ENCODE peak calls at places on chromosomes 5 and 9, in seven cellular contexts. S is hepatocyte, N is neural progenitor cell, C is PC-3, G is GM23248, T is HCT116, Z is GM23338. D is an unnamed sample.

GRCh38 chr9:95422650-95423049 is 94.1 kb downstream of the PTCH1 start:
- DNase-seq in G (peak; percentile 4), S (no peak), C (no peak), N (no peak), Z (no peak), T (no peak), D (no peak)

GRCh38 chr5:32283539-32284377 is 29.0 kb downstream of the MTMR12 start:
- DNase-seq in Z (no peak), C (peak; percentile 28), G (peak; percentile 85), T (no peak), N (no peak), S (no peak), D (peak; percentile 29)

GRCh38 chr9:125422853-125423252 is 161.2 kb downstream of the GAPVD1 start:
- DNase-seq in N (no peak), T (no peak), G (no peak), Z (no peak), S (no peak), C (no peak), D (no peak)

GRCh38 chr5:67165524-67166459 is 30.8 kb downstream of the CD180 start:
- DNase-seq in N (peak; percentile 91), T (peak; percentile 73), S (peak; percentile 84), G (peak; percentile 92), Z (peak; percentile 94), C (peak; percentile 63), D (peak; percentile 82)

GRCh38 chr5:12174734-12175133 is 270.5 kb upstream of the CTNND2 start:
- DNase-seq in Z (peak; percentile 6), C (no peak), N (no peak), G (no peak), S (no peak), T (no peak), D (no peak)

GRCh38 chr9:81031422-81032029 is 657.8 kb downstream of the TLE1 start:
- DNase-seq in C (no peak), Z (peak; percentile 2), N (no peak), G (no peak), S (peak; percentile 8), T (no peak), D (no peak)

GRCh38 chr5:39411051-39411450 is 13.7 kb downstream of the DAB2 start:
- DNase-seq in G (peak; percentile 75), C (peak; percentile 85), Z (no peak), T (no peak), S (no peak), N (no peak), D (no peak)

GRCh38 chr5:76475936-76476335 is 72.9 kb downstream of the IQGAP2 start:
- DNase-seq in N (no peak), S (peak; percentile 39), Z (no peak), G (no peak), T (no peak), C (no peak), D (no peak)

GRCh38 chr9:87888501-87888900 is 5.8 kb downstream of the SPATA31E1 start:
- DNase-seq in N (no peak), Z (no peak), T (no peak), C (no peak), S (no peak), G (no peak), D (no peak)

GRCh38 chr5:137453476-137454080 is 45.5 kb downstream of the SPOCK1 start:
- DNase-seq in S (peak; percentile 78), Z (peak; percentile 89), G (peak; percentile 73), T (peak; percentile 12), C (peak; percentile 59), N (peak; percentile 88), D (peak; percentile 78)

GRCh38 chr9:82332774-82333152 is 344.2 kb downstream of the SPATA31D1 start:
- DNase-seq in G (peak; percentile 12), N (no peak), Z (no peak), T (no peak), S (no peak), C (peak; percentile 46), D (no peak)

GRCh38 chr9:116055536-116055935 is 98.1 kb upstream of the PAPPA start:
- DNase-seq in S (no peak), Z (no peak), N (no peak), C (no peak), T (no peak), G (peak; percentile 16), D (no peak)

GRCh38 chr9:36136894-36137391 is 410 bp downstream of the GLIPR2 start:
- DNase-seq in T (no peak), Z (peak; percentile 47), G (peak; percentile 47), N (peak; percentile 51), C (no peak), S (peak; percentile 29), D (no peak)
- TF ChIP-seq EZH2 in T (no peak), Z (peak; percentile 40), G (no peak), N (no peak), C (no peak), S (no peak), D (no peak)

DNA sequence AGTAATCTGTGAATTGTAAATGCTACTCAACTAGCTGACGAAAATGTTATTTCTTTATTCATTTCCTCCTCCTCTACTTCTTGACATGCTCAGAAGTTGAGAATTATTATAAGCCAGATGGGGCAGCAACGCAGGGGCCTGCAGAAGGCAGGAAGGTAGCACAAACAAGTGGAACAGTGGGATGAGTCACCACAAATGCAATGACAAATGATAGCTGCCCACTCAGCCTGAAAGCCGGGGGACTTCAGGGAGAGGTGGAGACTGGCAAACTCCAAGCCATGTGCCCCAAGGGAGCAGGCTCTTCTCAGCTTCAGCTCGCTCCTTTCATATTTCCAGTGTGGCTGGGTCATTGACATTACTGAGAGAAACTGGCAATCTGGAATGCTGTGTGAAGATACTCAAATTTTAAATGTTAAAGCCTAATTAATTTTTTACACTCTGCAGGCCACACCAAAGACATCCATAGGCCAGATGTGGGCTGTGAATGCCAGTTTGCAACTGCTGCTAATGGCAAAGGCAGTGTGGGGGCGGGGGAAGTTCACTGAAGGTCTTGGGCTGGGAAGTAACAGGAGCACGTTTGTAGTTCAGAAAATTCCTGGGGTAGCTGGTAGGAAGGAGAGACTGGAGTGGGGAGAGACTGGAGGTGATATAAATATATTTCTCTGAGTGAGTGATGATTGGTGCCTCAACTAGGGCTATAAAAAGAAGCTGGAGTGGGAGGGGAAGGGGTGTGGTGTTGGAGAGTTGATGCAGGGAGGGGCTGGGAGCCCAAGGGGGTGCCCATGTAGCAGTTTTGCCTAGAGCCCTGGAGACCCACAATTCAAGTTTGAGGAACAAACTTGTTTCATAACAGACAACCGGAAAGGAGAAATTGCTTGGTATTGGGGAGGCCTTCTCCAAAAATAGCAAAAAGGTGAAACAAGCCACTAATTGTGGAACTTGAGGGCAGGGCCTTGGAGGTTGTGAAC is 20.8 kb upstream of the ADRB2 start:
- DNase-seq in Z (peak; percentile 22), C (peak; percentile 78), G (peak; percentile 55), T (no peak), S (no peak), N (no peak), D (no peak)
- TF ChIP-seq EZH2phosphoT487 in Z (no peak), C (no peak), G (no peak), T (no peak), S (no peak), N (no peak), D (no peak)

GRCh38 chr9:35790385-35791291 is 753 bp upstream of the NPR2 start:
- DNase-seq in N (peak; percentile 87), S (peak; percentile 90), T (no peak), C (peak; percentile 77), G (peak; percentile 91), Z (peak; percentile 90), D (peak; percentile 66)
- TF ChIP-seq EZH2 in N (no peak), S (no peak), T (no peak), C (no peak), G (no peak), Z (no peak), D (no peak)

DNA sequence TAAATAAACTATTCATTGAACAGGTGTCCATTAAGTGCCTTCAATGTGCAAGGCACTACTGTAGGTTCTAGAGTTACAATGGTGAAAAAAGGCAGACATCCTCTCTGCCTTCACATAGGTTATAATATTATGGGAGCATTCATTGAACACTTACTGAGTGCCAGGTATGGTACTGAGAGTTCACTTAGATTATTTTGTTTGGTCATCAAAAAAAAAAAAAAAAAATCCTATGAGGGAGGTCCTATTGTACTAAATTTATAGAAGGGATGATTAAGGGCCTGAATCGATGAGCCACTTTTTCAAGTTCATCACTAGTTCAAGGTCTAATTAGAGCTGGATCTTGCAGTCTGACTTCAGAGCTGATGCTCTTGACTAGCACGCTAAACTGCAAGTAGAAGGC is 22.8 kb upstream of the PANK3 start:
- DNase-seq in Z (no peak), S (no peak), N (no peak), G (no peak), T (no peak), C (no peak), D (no peak)
- TF ChIP-seq EZH2phosphoT487 in Z (no peak), S (no peak), N (no peak), G (no peak), T (no peak), C (no peak), D (no peak)

GRCh38 chr9:126625329-126626116 is 11.8 kb downstream of the LMX1B start:
- DNase-seq in N (peak; percentile 88), Z (peak; percentile 57), S (no peak), C (no peak), G (no peak), T (no peak), D (no peak)

GRCh38 chr9:126623667-126624452 is 10.1 kb downstream of the LMX1B start:
- DNase-seq in S (no peak), T (no peak), Z (peak; percentile 73), N (peak; percentile 74), C (no peak), G (no peak), D (no peak)

GRCh38 chr9:126626117-126627022 is 12.6 kb downstream of the LMX1B start:
- DNase-seq in S (no peak), G (no peak), N (peak; percentile 76), Z (peak; percentile 70), T (no peak), C (no peak), D (no peak)

GRCh38 chr9:126624453-126624872 is 10.7 kb downstream of the LMX1B start:
- DNase-seq in N (peak; percentile 63), G (no peak), T (no peak), Z (peak; percentile 59), C (no peak), S (no peak), D (no peak)

DNA sequence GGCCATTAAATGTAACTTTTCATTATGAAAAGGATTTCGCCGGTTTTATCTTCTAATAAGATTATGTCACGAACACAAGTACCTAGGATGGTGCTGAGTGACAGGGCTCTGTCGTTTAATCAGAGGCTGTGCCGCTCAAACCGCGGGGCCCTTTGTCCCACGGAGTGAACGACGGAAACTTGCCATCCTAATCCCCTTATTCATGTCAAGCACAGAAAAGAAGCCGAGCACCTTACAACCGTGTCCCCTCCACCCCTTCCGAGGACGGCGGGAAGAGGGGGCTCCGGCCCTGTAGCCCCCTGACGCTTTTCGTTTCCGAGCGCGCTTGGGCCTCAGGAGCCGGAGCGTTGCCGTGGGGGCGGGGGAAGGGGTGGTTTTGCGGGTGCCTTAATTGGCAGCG is 11.2 kb downstream of the LMX1B start:
- DNase-seq in T (no peak), C (no peak), Z (peak; percentile 31), S (no peak), G (no peak), N (peak; percentile 84), D (no peak)
- TF ChIP-seq EZH2 in T (no peak), C (no peak), Z (no peak), S (no peak), G (no peak), N (no peak), D (no peak)

GRCh38 chr5:10465726-10466125 is 24.0 kb downstream of the ROPN1L start:
- DNase-seq in G (no peak), N (no peak), Z (no peak), T (no peak), C (no peak), S (no peak), D (no peak)
- TF ChIP-seq EZH2phosphoT487 in G (no peak), N (no peak), Z (no peak), T (no peak), C (no peak), S (no peak), D (no peak)

GRCh38 chr5:73298251-73299016 is 125.4 kb downstream of the TMEM174 start:
- DNase-seq in Z (peak; percentile 50), N (peak; percentile 57), C (no peak), T (no peak), S (no peak), G (no peak), D (no peak)
- TF ChIP-seq EZH2 in Z (peak; percentile 98), N (peak; percentile 98), C (no peak), T (no peak), S (peak; percentile 88), G (no peak), D (no peak)

D was measured in MM.1S.